ENCODE peak calls at places on chromosomes 6 and 20, in seven cellular contexts. D is astrocyte of the spinal cord; P is fibroblast of pulmonary artery; E is heart right ventricle; Y is colonic mucosa; X is GM12865; N is CD8-positive, alpha-beta T cell. T is an unnamed sample.

GRCh38 chr6:108133594-108134179 is 32.1 kb upstream of the NR2E1 start:
- DNase-seq in D (peak), P (peak), E (peak), Y (peak), X (no peak), N (no peak), T (peak)

GRCh38 chr6:37008484-37009186 is 3.2 kb downstream of the FGD2 start:
- DNase-seq in D (no peak), P (no peak), E (no peak), Y (no peak), X (no peak), N (no peak), T (peak)

GRCh38 chr6:106522557-106522956 is 106.7 kb downstream of the RTN4IP1 start:
- DNase-seq in D (no peak), P (no peak), E (no peak), Y (no peak), X (peak), N (no peak), T (no peak)

GRCh38 chr6:149331871-149332270 is 14.4 kb downstream of the TAB2 start:
- DNase-seq in D (no peak), P (no peak), E (no peak), Y (no peak), X (no peak), N (no peak), T (no peak)

GRCh38 chr6:17349437-17349836 is 44.0 kb upstream of the CAP2 start:
- DNase-seq in D (peak), P (peak), E (no peak), Y (no peak), X (no peak), N (no peak), T (no peak)

GRCh38 chr6:7996538-7997225 is 67.5 kb downstream of the BLOC1S5 start:
- DNase-seq in D (peak), P (peak), E (no peak), Y (no peak), X (no peak), N (no peak), T (peak)

GRCh38 chr6:46719099-46719498 is 16.1 kb downstream of the PLA2G7 start:
- DNase-seq in D (peak), P (peak), E (no peak), Y (no peak), X (no peak), N (no peak), T (no peak)

GRCh38 chr6:116969211-116969863 is 92.3 kb downstream of the RFX6 start:
- DNase-seq in D (peak), P (peak), E (no peak), Y (peak), X (peak), N (no peak), T (peak)

GRCh38 chr20:50630578-50631263 is 60.6 kb downstream of the RIPOR3 start:
- DNase-seq in D (no peak), P (no peak), E (no peak), Y (no peak), X (no peak), N (no peak), T (no peak)

GRCh38 chr20:53660078-53660909 is 66.7 kb upstream of the ZNF217 start:
- DNase-seq in D (no peak), P (peak), E (peak), Y (peak), X (peak), N (no peak), T (peak)

GRCh38 chr6:168408504-168409136 is 32.4 kb upstream of the SMOC2 start:
- DNase-seq in D (no peak), P (no peak), E (no peak), Y (no peak), X (no peak), N (no peak), T (no peak)

GRCh38 chr6:112086744-112087135 is 542 bp downstream of the TUBE1 start:
- DNase-seq in D (peak), P (peak), E (no peak), Y (no peak), X (peak), N (no peak), T (peak)

GRCh38 chr20:62167474-62167873 is 15.4 kb upstream of the MTG2 start:
- DNase-seq in D (no peak), P (no peak), E (no peak), Y (no peak), X (no peak), N (no peak), T (no peak)

GRCh38 chr6:145544031-145544430 is 191.3 kb downstream of the EPM2A start:
- DNase-seq in D (peak), P (peak), E (no peak), Y (no peak), X (no peak), N (no peak), T (peak)

GRCh38 chr6:104632565-104632964 is 227.2 kb downstream of the HACE1 start:
- DNase-seq in D (no peak), P (no peak), E (no peak), Y (peak), X (no peak), N (no peak), T (peak)
- H3K4me3 ChIP-seq in D (no peak), P (no peak), E (no peak), Y (no peak), X (no peak), N (no peak), T (no peak)

DNA sequence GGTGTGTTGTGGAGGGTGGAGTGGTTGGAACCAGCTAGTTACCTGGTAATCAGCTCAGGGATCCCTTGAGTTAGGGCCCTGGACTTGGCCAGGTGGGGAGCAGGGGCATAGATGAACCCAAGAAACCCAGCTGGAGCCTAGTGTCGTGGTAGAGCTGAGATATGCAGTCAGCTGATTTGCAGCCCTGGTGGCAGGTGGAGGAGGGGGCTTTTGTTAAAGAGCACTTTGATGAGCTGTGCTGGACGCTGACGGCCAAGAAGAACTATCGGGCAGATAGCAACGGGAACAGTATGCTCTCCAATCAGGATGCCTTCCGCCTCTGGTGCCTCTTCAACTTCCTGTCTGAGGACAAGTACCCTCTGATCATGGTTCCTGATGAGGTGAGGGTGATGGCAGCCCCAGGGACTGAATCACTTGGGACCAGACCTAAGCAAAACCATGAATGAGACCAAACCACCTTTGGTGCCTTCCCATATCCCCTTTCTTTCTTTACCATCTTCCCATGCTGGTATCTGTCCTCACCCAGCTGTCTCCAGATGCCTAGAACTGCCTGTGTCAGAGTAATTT is 12.7 kb downstream of the DEF6 start:
- DNase-seq in D (no peak), P (no peak), E (no peak), Y (no peak), X (no peak), N (no peak), T (no peak)
- TF ChIP-seq CTCF in D (no peak), P (no peak), E (no peak), Y (no peak), X (no peak), N (no peak), T (no peak)

GRCh38 chr6:151071295-151071694 is 168.5 kb upstream of the AKAP12 start:
- DNase-seq in D (peak), P (peak), E (no peak), Y (no peak), X (no peak), N (no peak), T (peak)
- H3K4me3 ChIP-seq in D (no peak), P (peak), E (peak), Y (no peak), X (no peak), N (no peak), T (peak)

GRCh38 chr6:100796049-100796823 is 84.9 kb downstream of the ASCC3 start:
- DNase-seq in D (no peak), P (no peak), E (no peak), Y (no peak), X (peak), N (no peak), T (no peak)
- TF ChIP-seq CTCF in D (no peak), P (no peak), E (no peak), Y (no peak), X (no peak), N (no peak), T (no peak)

GRCh38 chr6:166365806-166366205 is 16.9 kb downstream of the MPC1 start:
- DNase-seq in D (no peak), P (no peak), E (no peak), Y (no peak), X (no peak), N (no peak), T (no peak)
- H3K4me3 ChIP-seq in D (no peak), P (no peak), E (no peak), Y (no peak), X (no peak), N (no peak), T (no peak)

GRCh38 chr6:33826537-33826936 is 22.7 kb upstream of the MLN start:
- DNase-seq in D (no peak), P (no peak), E (no peak), Y (peak), X (no peak), N (no peak), T (no peak)
- TF ChIP-seq CTCF in D (no peak), P (no peak), E (no peak), Y (no peak), X (no peak), N (no peak), T (no peak)

DNA sequence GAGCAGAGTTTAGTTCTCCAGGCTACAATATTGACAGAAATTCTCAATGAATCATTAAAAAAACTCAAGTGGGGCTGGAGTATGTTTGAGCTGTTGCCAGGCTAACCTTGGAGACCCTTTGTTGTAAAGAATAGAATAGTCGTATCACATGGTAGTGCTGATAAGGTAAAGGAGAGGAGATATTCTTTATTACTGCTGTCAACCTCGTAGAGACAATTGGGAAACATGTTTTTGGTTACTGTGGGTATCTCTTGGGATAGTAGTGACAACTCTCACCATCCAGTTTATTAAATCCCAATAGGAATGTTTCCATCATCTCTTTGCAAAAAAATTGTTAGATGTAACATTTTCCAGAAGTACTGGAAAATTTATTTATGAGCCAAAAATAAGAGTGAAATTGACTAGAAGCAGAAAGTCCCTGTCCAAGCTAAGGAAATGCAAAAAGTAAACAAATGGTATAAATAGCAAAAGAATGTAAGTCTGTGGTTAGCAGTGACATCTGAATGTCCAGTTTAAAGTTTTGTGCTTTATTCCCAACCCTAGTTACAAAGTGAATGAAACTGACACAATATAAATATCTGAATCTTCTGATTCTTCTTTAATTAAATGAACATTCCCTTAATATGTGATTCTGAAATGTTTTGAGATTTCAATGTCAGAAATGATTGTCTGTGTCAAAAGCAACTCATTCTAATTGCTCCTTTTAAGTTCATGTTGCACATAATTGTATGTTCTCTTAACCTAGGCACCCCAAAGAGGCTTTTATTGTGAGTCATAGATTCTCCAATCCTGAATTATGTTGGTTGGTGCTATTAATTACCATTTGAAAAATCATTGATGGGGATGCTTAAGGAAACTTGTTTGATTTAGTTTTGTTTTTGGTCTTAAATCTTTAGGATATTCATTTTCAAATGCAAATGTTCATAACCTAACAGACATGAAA is 829.4 kb upstream of the CITED2 start:
- DNase-seq in D (peak), P (peak), E (no peak), Y (no peak), X (no peak), N (no peak), T (peak)
- H3K4me3 ChIP-seq in D (no peak), P (no peak), E (no peak), Y (no peak), X (no peak), N (no peak), T (no peak)

DNA sequence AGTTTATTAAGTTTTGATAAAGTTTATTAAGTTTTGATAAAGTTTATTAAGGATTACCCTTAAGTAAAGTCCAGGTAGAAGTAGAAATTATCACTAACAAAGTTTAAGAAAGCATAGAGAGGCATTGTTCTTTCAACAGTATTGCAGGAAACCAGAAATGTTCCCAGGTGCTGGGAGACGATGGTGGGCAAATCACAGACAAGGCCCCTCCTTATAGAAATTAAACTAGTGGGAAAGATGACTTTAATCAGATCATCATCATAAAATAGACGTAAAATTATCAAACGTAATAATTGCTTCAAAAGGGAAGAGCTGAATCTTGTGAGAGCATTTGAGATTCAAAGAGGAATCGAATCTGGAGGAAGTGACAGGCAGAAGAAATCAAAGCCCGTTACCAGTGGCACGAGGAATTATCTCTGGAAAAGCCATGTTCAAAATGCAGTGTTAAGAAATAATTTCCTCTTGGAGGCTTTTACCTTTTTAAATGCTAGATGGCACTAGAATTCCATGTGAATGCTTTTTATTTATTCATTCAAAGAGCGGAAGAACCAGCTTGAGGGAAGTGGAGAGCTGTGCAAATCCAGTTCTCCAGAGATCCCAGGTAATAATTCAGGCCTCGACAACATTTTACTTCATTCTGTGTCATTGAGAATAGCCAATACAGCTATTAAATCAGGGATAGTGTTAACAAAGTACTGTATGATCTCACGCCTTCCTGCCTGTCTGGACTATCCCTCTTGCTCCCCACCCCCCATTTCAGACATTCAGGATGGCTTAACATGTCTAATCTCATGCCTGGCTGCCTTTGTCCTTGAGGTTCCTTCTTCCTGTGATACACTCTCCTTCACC is 1.0 kb upstream of the APMAP start:
- DNase-seq in D (peak), P (peak), E (no peak), Y (peak), X (no peak), N (no peak), T (peak)
- TF ChIP-seq CTCF in D (peak), P (peak), E (peak), Y (peak), X (peak), N (no peak), T (peak)

GRCh38 chr6:90584636-90585255 is 2.1 kb downstream of the MAP3K7 start:
- DNase-seq in D (peak), P (peak), E (no peak), Y (no peak), X (peak), N (no peak), T (peak)
- H3K4me3 ChIP-seq in D (peak), P (peak), E (peak), Y (no peak), X (peak), N (no peak), T (peak)

DNA sequence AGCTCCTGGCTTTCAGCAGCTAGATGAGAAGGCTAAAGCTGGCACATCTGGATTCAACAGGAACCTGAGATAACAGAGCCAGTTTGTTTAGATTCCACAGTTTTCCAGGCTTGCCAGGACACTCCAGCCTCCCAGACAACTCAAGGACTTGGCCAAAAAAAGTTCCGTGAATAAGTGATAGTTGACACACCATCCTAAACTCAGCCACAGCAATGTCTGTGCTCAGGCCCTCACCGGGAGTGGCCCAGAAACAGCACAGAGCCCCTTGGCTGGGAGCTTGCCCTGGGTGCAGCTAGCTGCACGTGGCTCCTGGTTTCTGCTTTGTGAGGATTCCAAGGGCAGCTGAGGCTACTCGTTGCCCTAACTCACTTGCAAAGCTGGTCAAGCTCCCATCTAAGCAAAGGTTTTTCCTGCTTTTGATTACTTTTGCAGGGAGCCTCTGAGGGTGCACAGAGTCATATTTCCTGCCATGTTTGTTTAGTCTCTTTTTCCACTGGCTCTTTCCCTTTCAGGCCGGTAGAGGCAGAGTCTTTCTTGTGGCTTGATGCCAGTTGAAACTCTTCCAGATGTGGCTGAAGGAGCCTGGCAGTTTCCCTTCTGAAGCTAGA is 118.3 kb upstream of the ECI2 start:
- DNase-seq in D (peak), P (peak), E (peak), Y (peak), X (no peak), N (no peak), T (peak)
- TF ChIP-seq CTCF in D (peak), P (peak), E (peak), Y (no peak), X (no peak), N (no peak), T (peak)

T was measured in fibroblast of villous mesenchyme.